ENCODE peak calls at places on chromosomes 5 and 9, in nine cellular contexts. J is IMR-90; K is type B pancreatic cell; Y is endothelial cell; H is lower leg skin; R is GM10248; P is CD8-positive, alpha-beta T cell; F is colonic mucosa; D is H1. T is an unnamed sample.

GRCh38 chr9:118331622-118332045 is 627.4 kb downstream of the TLR4 start:
- DNase-seq in J (no peak), K (no peak), Y (no peak), H (no peak), R (no peak), P (no peak), F (no peak), D (no peak), T (peak)

GRCh38 chr9:93397664-93398381 is 53.7 kb upstream of the FAM120A start:
- DNase-seq in J (peak), K (no peak), Y (no peak), H (no peak), R (no peak), P (no peak), F (no peak), D (no peak), T (no peak)

GRCh38 chr5:56759521-56759920 is 55.8 kb upstream of the MAP3K1 start:
- DNase-seq in J (no peak), K (no peak), Y (no peak), H (no peak), R (no peak), P (no peak), F (no peak), D (no peak), T (no peak)

GRCh38 chr5:132260051-132260450 is 2.6 kb downstream of the PDLIM4 start:
- DNase-seq in J (peak), K (peak), Y (no peak), H (no peak), R (peak), P (no peak), F (peak), D (no peak), T (no peak)

GRCh38 chr5:112240011-112240410 is 179.1 kb downstream of the EPB41L4A start:
- DNase-seq in J (peak), K (no peak), Y (no peak), H (no peak), R (no peak), P (no peak), F (no peak), D (no peak), T (no peak)

GRCh38 chr5:43000198-43000840 is 39.8 kb downstream of the ANXA2R start:
- DNase-seq in J (peak), K (no peak), Y (peak), H (no peak), R (no peak), P (no peak), F (no peak), D (no peak), T (no peak)

GRCh38 chr9:25003686-25004085 is 458.0 kb upstream of the IZUMO3 start:
- DNase-seq in J (no peak), K (no peak), Y (peak), H (no peak), R (no peak), P (no peak), F (no peak), D (peak), T (no peak)

GRCh38 chr5:119570935-119571334 is 58.4 kb upstream of the FAM170A start:
- DNase-seq in J (no peak), K (no peak), Y (no peak), H (no peak), R (no peak), P (no peak), F (no peak), D (no peak), T (no peak)

GRCh38 chr5:86115164-86115563 is 502.6 kb upstream of the COX7C start:
- DNase-seq in J (no peak), K (no peak), Y (no peak), H (no peak), R (no peak), P (no peak), F (no peak), D (no peak), T (no peak)

DNA sequence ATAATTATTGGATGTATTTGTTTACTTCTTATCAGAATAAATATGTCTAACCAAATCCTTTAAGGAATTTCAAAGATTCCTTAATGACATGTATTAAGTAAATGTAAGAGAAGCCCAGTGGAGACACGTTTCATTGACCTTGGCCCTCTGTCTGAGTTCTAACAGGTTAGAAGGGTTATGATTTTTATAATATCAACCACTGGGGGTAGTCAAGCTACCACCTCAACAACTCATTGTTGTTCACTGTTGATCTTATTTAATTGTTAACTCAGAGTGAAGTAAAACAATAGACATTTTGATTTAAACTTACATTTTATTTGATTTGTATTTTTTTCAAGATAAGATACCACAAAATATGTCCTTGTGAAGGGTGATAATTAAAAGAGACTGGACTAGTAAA is 499.2 kb upstream of the COX7C start:
- DNase-seq in J (no peak), K (no peak), Y (no peak), H (no peak), R (no peak), P (no peak), F (no peak), D (no peak), T (no peak)
- TF ChIP-seq CTCF in J (no peak), K (peak), Y (peak), H (no peak), R (no peak), P (no peak), F (peak), D (peak), T (peak)

GRCh38 chr9:137550958-137551655 is 572 bp upstream of the MRPL41 start:
- DNase-seq in J (peak), K (no peak), Y (peak), H (peak), R (no peak), P (no peak), F (no peak), D (peak), T (no peak)
- TF ChIP-seq CTCF in J (peak), K (peak), Y (peak), H (no peak), R (peak), P (peak), F (no peak), D (peak), T (peak)

DNA sequence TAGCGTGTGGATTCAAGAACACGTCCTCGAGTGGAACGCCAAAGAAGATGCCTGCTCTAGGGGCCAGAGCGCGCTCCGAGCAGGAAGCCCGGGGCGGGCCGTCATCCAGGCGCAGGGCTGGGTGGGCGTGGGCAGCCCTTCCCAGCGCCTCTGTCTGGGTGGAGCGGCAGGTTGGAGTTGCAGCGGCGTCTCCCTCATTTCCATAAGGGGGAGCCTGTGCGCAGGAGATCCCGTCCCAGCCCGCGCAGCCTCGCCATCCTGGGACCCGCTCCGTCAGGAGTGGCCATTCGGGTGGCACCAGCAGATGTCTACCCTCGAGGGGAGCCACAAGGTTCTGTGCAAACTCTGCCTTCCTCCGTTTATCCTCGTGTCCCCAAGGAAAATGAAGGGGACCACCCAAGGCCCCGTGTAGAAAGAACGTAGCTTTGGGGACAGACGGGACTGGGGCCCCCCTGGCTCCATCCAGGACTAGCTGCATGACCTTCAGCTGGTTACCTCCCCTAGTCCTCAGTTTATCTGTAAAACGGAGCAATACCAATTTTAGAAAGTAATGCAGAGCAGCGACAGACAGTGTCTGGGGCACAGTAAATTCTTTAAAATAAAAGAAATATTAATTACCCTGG is 155.5 kb upstream of the SMIM23 start:
- DNase-seq in J (peak), K (peak), Y (peak), H (no peak), R (no peak), P (no peak), F (peak), D (no peak), T (no peak)
- TF ChIP-seq CTCF in J (peak), K (peak), Y (peak), H (no peak), R (no peak), P (no peak), F (peak), D (peak), T (peak)

GRCh38 chr9:32350682-32351081 is 33.8 kb upstream of the ACO1 start:
- DNase-seq in J (peak), K (no peak), Y (no peak), H (no peak), R (no peak), P (no peak), F (no peak), D (no peak), T (no peak)
- TF ChIP-seq CTCF in J (peak), K (peak), Y (peak), H (no peak), R (peak), P (peak), F (no peak), D (no peak), T (peak)

DNA sequence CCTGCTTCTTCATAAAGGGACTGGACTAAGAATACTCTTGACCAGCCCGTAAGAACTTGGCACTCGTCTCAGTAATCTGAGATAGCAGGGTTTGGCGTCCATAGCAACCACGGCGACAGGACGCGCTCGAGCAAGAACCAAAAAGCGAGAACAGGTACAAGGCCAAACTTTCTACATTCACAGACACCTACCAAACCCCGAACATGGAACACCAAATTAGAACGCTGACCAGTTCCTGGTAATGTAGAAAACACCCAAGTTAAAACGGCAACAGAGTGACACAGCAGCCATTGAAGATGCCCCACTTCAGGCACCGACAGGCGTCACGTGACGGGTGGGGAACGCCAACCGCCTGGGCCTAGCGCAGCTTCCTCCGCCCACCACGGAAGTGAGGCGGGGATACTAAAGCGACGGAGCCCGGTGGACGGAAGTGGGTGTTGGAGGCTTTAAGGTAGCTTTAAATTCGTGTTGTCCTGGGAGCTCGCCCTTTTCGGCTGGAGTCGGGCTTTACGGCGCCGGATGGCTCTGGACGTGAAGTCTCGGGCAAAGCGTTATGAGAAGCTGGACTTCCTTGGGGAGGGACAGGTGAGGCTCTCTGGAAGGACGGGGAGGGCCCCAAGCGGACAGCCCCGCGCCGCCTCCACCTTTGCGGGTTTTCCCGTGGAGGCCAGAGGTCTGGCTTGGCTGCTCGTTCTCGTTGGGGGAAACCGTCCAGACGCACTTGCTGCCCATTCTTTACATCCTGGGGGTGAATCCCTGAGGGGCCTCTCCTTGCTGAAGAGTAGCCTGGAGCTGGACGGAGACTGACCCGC is at the start of gene CDK7:
- DNase-seq in J (peak), K (peak), Y (peak), H (peak), R (peak), P (peak), F (peak), D (peak), T (peak)
- TF ChIP-seq CTCF in J (no peak), K (no peak), Y (no peak), H (no peak), R (no peak), P (no peak), F (no peak), D (no peak), T (no peak)

GRCh38 chr5:177308740-177309139 is 3.0 kb downstream of the MXD3 start:
- DNase-seq in J (no peak), K (no peak), Y (no peak), H (no peak), R (no peak), P (no peak), F (no peak), D (no peak), T (no peak)

GRCh38 chr5:177307544-177308363 is 3.9 kb downstream of the MXD3 start:
- DNase-seq in J (no peak), K (no peak), Y (no peak), H (no peak), R (no peak), P (no peak), F (no peak), D (no peak), T (no peak)

GRCh38 chr5:177304392-177305119 is 957 bp downstream of the PRELID1 start:
- DNase-seq in J (peak), K (no peak), Y (no peak), H (no peak), R (no peak), P (no peak), F (peak), D (no peak), T (no peak)

GRCh38 chr5:177309351-177310191 is 2.1 kb downstream of the MXD3 start:
- DNase-seq in J (peak), K (no peak), Y (peak), H (no peak), R (peak), P (peak), F (peak), D (peak), T (peak)

GRCh38 chr5:177306674-177307543 is 3.3 kb downstream of the PRELID1 start:
- DNase-seq in J (no peak), K (no peak), Y (no peak), H (no peak), R (no peak), P (no peak), F (no peak), D (no peak), T (no peak)
- TF ChIP-seq CTCF in J (no peak), K (no peak), Y (no peak), H (no peak), R (no peak), P (no peak), F (no peak), D (peak), T (no peak)

DNA sequence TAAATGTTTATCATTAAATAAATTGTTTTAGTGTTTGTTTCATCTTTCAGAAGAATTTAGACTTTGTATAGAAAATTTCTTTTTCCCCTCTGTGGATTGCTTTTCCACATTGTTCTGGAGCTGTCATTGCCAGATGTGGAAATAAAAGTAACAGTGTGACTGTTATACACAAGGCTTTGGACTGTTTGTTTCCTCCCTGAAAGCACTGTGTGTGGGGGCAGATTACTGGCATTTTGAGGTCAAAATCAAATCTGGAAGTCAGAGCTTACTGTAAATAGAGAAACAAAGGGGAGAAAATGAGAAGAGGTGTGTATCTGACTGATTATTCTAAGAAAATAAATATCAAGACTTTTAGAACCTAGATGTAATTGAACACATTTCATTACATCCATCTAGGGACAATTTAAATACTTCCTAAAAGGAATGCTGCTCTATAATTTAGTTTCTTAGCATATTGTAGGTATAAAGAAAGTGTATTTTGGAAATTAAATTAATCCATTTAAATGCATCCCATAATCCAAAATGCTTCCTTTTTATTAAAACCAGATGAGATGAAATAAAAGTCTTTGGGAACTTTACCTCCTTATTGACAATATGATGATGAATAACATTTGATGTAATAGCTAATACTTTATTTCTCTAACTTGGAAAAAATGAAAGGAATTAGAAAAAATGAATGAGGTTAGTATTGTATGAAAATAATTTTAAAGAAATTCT is 52.0 kb downstream of the ERCC6L2 start:
- DNase-seq in J (no peak), K (no peak), Y (no peak), H (no peak), R (no peak), P (no peak), F (no peak), D (no peak), T (no peak)
- TF ChIP-seq CTCF in J (no peak), K (no peak), Y (no peak), H (no peak), R (no peak), P (no peak), F (no peak), D (no peak), T (no peak)

DNA sequence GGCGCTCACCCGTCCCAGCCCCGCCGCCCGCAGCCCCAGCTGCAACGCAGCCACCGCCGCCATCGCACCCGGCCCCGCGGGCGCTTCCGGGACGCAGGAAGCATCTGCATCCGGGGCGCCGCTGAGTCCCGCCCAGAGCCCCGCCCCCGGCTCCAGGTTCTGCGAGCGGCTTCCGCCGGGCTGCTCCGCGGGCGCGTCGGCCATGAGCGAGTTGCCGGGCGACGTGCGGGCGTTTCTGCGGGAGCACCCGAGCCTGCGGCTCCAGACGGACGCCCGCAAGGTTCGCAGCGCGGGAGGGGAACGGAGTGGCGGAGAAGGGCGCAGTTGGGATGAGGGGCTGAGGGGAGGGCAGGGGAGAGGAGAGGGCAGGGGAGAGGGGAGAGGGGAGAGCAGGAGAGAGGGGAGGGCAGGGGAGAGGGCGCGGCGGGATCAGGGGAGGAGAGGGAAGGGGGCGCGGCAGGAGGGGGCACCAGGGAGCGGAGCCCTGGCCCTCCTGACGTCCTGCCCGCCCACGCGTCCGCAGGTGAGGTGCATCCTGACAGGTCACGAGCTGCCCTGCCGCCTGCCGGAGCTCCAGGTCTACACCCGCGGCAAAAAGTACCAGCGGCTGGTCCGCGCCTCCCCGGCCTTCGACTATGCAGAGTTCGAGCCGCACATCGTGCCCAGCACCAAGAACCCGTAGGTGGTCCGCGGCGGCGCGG is at the start of the genes SURF1 and SURF2:
- DNase-seq in J (peak), K (peak), Y (peak), H (peak), R (peak), P (peak), F (peak), D (no peak), T (no peak)
- TF ChIP-seq CTCF in J (no peak), K (peak), Y (no peak), H (no peak), R (peak), P (no peak), F (no peak), D (peak), T (no peak)

GRCh38 chr9:35649431-35650340 is 1.0 kb downstream of the SIT1 start:
- DNase-seq in J (no peak), K (no peak), Y (no peak), H (no peak), R (peak), P (peak), F (no peak), D (no peak), T (no peak)

GRCh38 chr9:35643046-35643445 is 7.7 kb downstream of the SIT1 start:
- DNase-seq in J (no peak), K (no peak), Y (no peak), H (no peak), R (no peak), P (no peak), F (no peak), D (no peak), T (no peak)

GRCh38 chr9:35650341-35651158 is at the start of gene SIT1:
- DNase-seq in J (no peak), K (no peak), Y (no peak), H (no peak), R (peak), P (peak), F (no peak), D (no peak), T (no peak)

GRCh38 chr9:35646583-35647265 is 4.0 kb downstream of the SIT1 start:
- DNase-seq in J (peak), K (peak), Y (peak), H (peak), R (peak), P (peak), F (peak), D (no peak), T (no peak)

DNA sequence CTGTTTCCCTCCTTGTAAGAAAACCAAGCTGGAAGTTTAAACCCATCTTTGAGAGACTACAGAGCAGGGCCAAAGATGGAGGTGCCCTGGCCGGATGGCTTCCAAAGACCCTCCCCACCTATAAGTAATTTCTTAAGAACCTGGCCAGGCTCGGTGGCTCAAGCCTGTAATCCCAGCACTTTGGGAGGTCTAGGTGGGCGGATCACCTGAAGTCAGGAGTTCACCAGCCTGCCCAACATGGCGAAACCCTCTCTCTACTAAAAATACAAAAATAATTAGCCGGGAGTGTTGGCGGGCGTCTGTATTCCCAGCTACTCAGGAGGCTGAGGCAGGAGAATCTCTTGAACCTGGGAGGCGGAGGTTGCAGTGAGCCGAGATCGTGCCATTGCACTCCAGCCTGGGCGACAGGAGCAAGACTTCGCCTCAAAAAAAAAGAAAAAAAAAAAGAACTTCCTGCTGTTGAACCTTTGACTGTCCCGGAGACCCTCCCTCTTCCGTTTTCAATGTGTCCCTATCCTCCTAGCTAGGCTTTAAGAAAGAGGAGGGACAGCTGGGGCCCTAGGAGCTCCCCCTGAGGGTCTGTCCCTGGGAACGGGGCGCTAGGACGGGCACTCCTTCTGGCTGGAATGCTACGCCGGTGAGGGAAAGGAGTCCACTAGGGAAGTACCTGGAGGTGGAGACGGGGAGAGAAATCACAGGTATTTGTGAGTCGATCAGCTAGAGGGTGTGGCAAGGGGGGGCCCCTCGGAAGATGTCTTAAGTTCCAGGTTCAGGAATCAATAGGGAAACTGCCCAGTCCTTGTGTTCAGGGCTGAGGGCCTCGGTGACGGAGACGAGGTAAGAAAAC is 4.8 kb downstream of the SIT1 start:
- DNase-seq in J (no peak), K (no peak), Y (peak), H (no peak), R (peak), P (no peak), F (peak), D (no peak), T (no peak)
- TF ChIP-seq CTCF in J (no peak), K (no peak), Y (no peak), H (no peak), R (no peak), P (no peak), F (no peak), D (peak), T (peak)

T was measured in retinal pigment epithelial cell.